ENCODE peak calls at places on chromosomes 3 and 15, in seven cellular contexts. One of them, this sample, is unnamed.

GRCh38 chr15:71237456-71238188 is 122.4 kb downstream of the THSD4 start:
- DNase-seq in hippocampal formation: no peak
- DNase-seq in NCI-H1105: peak; percentile 79
- DNase-seq in HFF-Myc: peak; percentile 84
- DNase-seq in cardiac muscle cell: peak; percentile 97
- DNase-seq in stimulated activated CD8-positive, alpha-beta memory T cell treated with anti-CD3 and anti-CD28 coated beads, Interleukin-4, amount 100 ng/mL, for 24 hours: no peak
- DNase-seq in posterior vena cava: no peak
- DNase-seq in this sample: peak; percentile 81

GRCh38 chr3:141399979-141400971 is 32.0 kb downstream of the ZBTB38 start:
- DNase-seq in hippocampal formation: no peak
- DNase-seq in NCI-H1105: no peak
- DNase-seq in HFF-Myc: no peak
- DNase-seq in cardiac muscle cell: no peak
- DNase-seq in stimulated activated CD8-positive, alpha-beta memory T cell treated with anti-CD3 and anti-CD28 coated beads, Interleukin-4, amount 100 ng/mL, for 24 hours: no peak
- DNase-seq in posterior vena cava: no peak
- DNase-seq in this sample: no peak

GRCh38 chr3:20451170-20451569 is 265.2 kb upstream of the SGO1 start:
- DNase-seq in hippocampal formation: no peak
- DNase-seq in NCI-H1105: no peak
- DNase-seq in HFF-Myc: no peak
- DNase-seq in cardiac muscle cell: no peak
- DNase-seq in stimulated activated CD8-positive, alpha-beta memory T cell treated with anti-CD3 and anti-CD28 coated beads, Interleukin-4, amount 100 ng/mL, for 24 hours: no peak
- DNase-seq in posterior vena cava: no peak
- DNase-seq in this sample: no peak

GRCh38 chr3:78919021-78919755 is 848.6 kb downstream of the ROBO1 start:
- DNase-seq in hippocampal formation: no peak
- DNase-seq in NCI-H1105: no peak
- DNase-seq in HFF-Myc: peak; percentile 26
- DNase-seq in cardiac muscle cell: peak; percentile 82
- DNase-seq in stimulated activated CD8-positive, alpha-beta memory T cell treated with anti-CD3 and anti-CD28 coated beads, Interleukin-4, amount 100 ng/mL, for 24 hours: no peak
- DNase-seq in posterior vena cava: no peak
- DNase-seq in this sample: peak; percentile 18

GRCh38 chr3:44862221-44862637 is 517 bp downstream of the TMEM42 start:
- DNase-seq in hippocampal formation: no peak
- DNase-seq in NCI-H1105: no peak
- DNase-seq in HFF-Myc: no peak
- DNase-seq in cardiac muscle cell: peak; percentile 47
- DNase-seq in stimulated activated CD8-positive, alpha-beta memory T cell treated with anti-CD3 and anti-CD28 coated beads, Interleukin-4, amount 100 ng/mL, for 24 hours: no peak
- DNase-seq in posterior vena cava: no peak
- DNase-seq in this sample: no peak

GRCh38 chr3:132284756-132285619 is 32.2 kb upstream of the ACP3 start:
- DNase-seq in hippocampal formation: no peak
- DNase-seq in NCI-H1105: no peak
- DNase-seq in HFF-Myc: no peak
- DNase-seq in cardiac muscle cell: no peak
- DNase-seq in stimulated activated CD8-positive, alpha-beta memory T cell treated with anti-CD3 and anti-CD28 coated beads, Interleukin-4, amount 100 ng/mL, for 24 hours: no peak
- DNase-seq in posterior vena cava: no peak
- DNase-seq in this sample: no peak

GRCh38 chr3:158434412-158435038 is 136.5 kb upstream of the MLF1 start:
- DNase-seq in hippocampal formation: peak; percentile 78
- DNase-seq in NCI-H1105: peak; percentile 70
- DNase-seq in HFF-Myc: peak; percentile 52
- DNase-seq in cardiac muscle cell: peak; percentile 81
- DNase-seq in stimulated activated CD8-positive, alpha-beta memory T cell treated with anti-CD3 and anti-CD28 coated beads, Interleukin-4, amount 100 ng/mL, for 24 hours: peak; percentile 3
- DNase-seq in posterior vena cava: no peak
- DNase-seq in this sample: peak; percentile 58

GRCh38 chr3:117893638-117894037 is 1141.0 kb downstream of the IGSF11 start:
- DNase-seq in hippocampal formation: no peak
- DNase-seq in NCI-H1105: no peak
- DNase-seq in HFF-Myc: no peak
- DNase-seq in cardiac muscle cell: no peak
- DNase-seq in stimulated activated CD8-positive, alpha-beta memory T cell treated with anti-CD3 and anti-CD28 coated beads, Interleukin-4, amount 100 ng/mL, for 24 hours: no peak
- DNase-seq in posterior vena cava: no peak
- DNase-seq in this sample: no peak

GRCh38 chr3:12719984-12720656 is 38.9 kb downstream of the TMEM40 start:
- DNase-seq in hippocampal formation: peak; percentile 66
- DNase-seq in NCI-H1105: peak; percentile 39
- DNase-seq in HFF-Myc: peak; percentile 71
- DNase-seq in cardiac muscle cell: peak; percentile 91
- DNase-seq in stimulated activated CD8-positive, alpha-beta memory T cell treated with anti-CD3 and anti-CD28 coated beads, Interleukin-4, amount 100 ng/mL, for 24 hours: peak; percentile 40
- DNase-seq in posterior vena cava: peak; percentile 89
- DNase-seq in this sample: peak; percentile 57

GRCh38 chr3:152356870-152357276 is 88.1 kb downstream of the MBNL1 start:
- DNase-seq in hippocampal formation: no peak
- DNase-seq in NCI-H1105: no peak
- DNase-seq in HFF-Myc: no peak
- DNase-seq in cardiac muscle cell: no peak
- DNase-seq in stimulated activated CD8-positive, alpha-beta memory T cell treated with anti-CD3 and anti-CD28 coated beads, Interleukin-4, amount 100 ng/mL, for 24 hours: no peak
- DNase-seq in posterior vena cava: no peak
- DNase-seq in this sample: no peak

GRCh38 chr3:188584958-188585689 is 431.2 kb downstream of the LPP start:
- DNase-seq in hippocampal formation: peak; percentile 28
- DNase-seq in NCI-H1105: no peak
- DNase-seq in HFF-Myc: no peak
- DNase-seq in cardiac muscle cell: peak; percentile 27
- DNase-seq in stimulated activated CD8-positive, alpha-beta memory T cell treated with anti-CD3 and anti-CD28 coated beads, Interleukin-4, amount 100 ng/mL, for 24 hours: no peak
- DNase-seq in posterior vena cava: no peak
- DNase-seq in this sample: no peak

GRCh38 chr3:56282341-56282740 is 185.9 kb downstream of the ERC2 start:
- DNase-seq in hippocampal formation: no peak
- DNase-seq in NCI-H1105: no peak
- DNase-seq in HFF-Myc: no peak
- DNase-seq in cardiac muscle cell: peak; percentile 64
- DNase-seq in stimulated activated CD8-positive, alpha-beta memory T cell treated with anti-CD3 and anti-CD28 coated beads, Interleukin-4, amount 100 ng/mL, for 24 hours: no peak
- DNase-seq in posterior vena cava: no peak
- DNase-seq in this sample: no peak

GRCh38 chr3:162122405-162122804 is 625.8 kb downstream of the OTOL1 start:
- DNase-seq in hippocampal formation: no peak
- DNase-seq in NCI-H1105: no peak
- DNase-seq in HFF-Myc: no peak
- DNase-seq in cardiac muscle cell: peak; percentile 61
- DNase-seq in stimulated activated CD8-positive, alpha-beta memory T cell treated with anti-CD3 and anti-CD28 coated beads, Interleukin-4, amount 100 ng/mL, for 24 hours: no peak
- DNase-seq in posterior vena cava: no peak
- DNase-seq in this sample: no peak

GRCh38 chr3:157920804-157921203 is 185.4 kb downstream of the SHOX2 start:
- DNase-seq in hippocampal formation: no peak
- DNase-seq in NCI-H1105: peak; percentile 99
- DNase-seq in HFF-Myc: no peak
- DNase-seq in cardiac muscle cell: no peak
- DNase-seq in stimulated activated CD8-positive, alpha-beta memory T cell treated with anti-CD3 and anti-CD28 coated beads, Interleukin-4, amount 100 ng/mL, for 24 hours: no peak
- DNase-seq in posterior vena cava: no peak
- DNase-seq in this sample: no peak

GRCh38 chr3:196707566-196707965 is 4.5 kb downstream of the CEP19 start:
- DNase-seq in hippocampal formation: no peak
- DNase-seq in NCI-H1105: no peak
- DNase-seq in HFF-Myc: no peak
- DNase-seq in cardiac muscle cell: no peak
- DNase-seq in stimulated activated CD8-positive, alpha-beta memory T cell treated with anti-CD3 and anti-CD28 coated beads, Interleukin-4, amount 100 ng/mL, for 24 hours: no peak
- DNase-seq in posterior vena cava: no peak
- DNase-seq in this sample: no peak

GRCh38 chr15:73049564-73050215 is 2.6 kb upstream of the NEO1 start:
- DNase-seq in hippocampal formation: no peak
- DNase-seq in NCI-H1105: no peak
- DNase-seq in HFF-Myc: no peak
- DNase-seq in cardiac muscle cell: no peak
- DNase-seq in stimulated activated CD8-positive, alpha-beta memory T cell treated with anti-CD3 and anti-CD28 coated beads, Interleukin-4, amount 100 ng/mL, for 24 hours: no peak
- DNase-seq in posterior vena cava: no peak
- DNase-seq in this sample: no peak

GRCh38 chr3:11350374-11350773 is 78.2 kb downstream of the ATG7 start:
- DNase-seq in hippocampal formation: no peak
- DNase-seq in NCI-H1105: no peak
- DNase-seq in HFF-Myc: no peak
- DNase-seq in cardiac muscle cell: no peak
- DNase-seq in stimulated activated CD8-positive, alpha-beta memory T cell treated with anti-CD3 and anti-CD28 coated beads, Interleukin-4, amount 100 ng/mL, for 24 hours: no peak
- DNase-seq in posterior vena cava: no peak
- DNase-seq in this sample: no peak

GRCh38 chr15:52010633-52011595 is 8.1 kb upstream of the MAPK6 start:
- DNase-seq in hippocampal formation: no peak
- DNase-seq in NCI-H1105: no peak
- DNase-seq in HFF-Myc: no peak
- DNase-seq in cardiac muscle cell: peak; percentile 82
- DNase-seq in stimulated activated CD8-positive, alpha-beta memory T cell treated with anti-CD3 and anti-CD28 coated beads, Interleukin-4, amount 100 ng/mL, for 24 hours: peak; percentile 24
- DNase-seq in posterior vena cava: no peak
- DNase-seq in this sample: no peak

GRCh38 chr3:131960324-131960723 is 74.5 kb downstream of the CPNE4 start:
- DNase-seq in hippocampal formation: no peak
- DNase-seq in NCI-H1105: no peak
- DNase-seq in HFF-Myc: no peak
- DNase-seq in cardiac muscle cell: peak; percentile 72
- DNase-seq in stimulated activated CD8-positive, alpha-beta memory T cell treated with anti-CD3 and anti-CD28 coated beads, Interleukin-4, amount 100 ng/mL, for 24 hours: no peak
- DNase-seq in posterior vena cava: no peak
- DNase-seq in this sample: no peak

GRCh38 chr3:59877679-59878427 is 828.0 kb upstream of the CFAP20DC start:
- DNase-seq in hippocampal formation: no peak
- DNase-seq in NCI-H1105: no peak
- DNase-seq in HFF-Myc: no peak
- DNase-seq in cardiac muscle cell: no peak
- DNase-seq in stimulated activated CD8-positive, alpha-beta memory T cell treated with anti-CD3 and anti-CD28 coated beads, Interleukin-4, amount 100 ng/mL, for 24 hours: no peak
- DNase-seq in posterior vena cava: no peak
- DNase-seq in this sample: no peak

GRCh38 chr3:134487406-134487805 is 1.5 kb downstream of the CEP63 start:
- DNase-seq in hippocampal formation: no peak
- DNase-seq in NCI-H1105: no peak
- DNase-seq in HFF-Myc: no peak
- DNase-seq in cardiac muscle cell: no peak
- DNase-seq in stimulated activated CD8-positive, alpha-beta memory T cell treated with anti-CD3 and anti-CD28 coated beads, Interleukin-4, amount 100 ng/mL, for 24 hours: no peak
- DNase-seq in posterior vena cava: no peak
- DNase-seq in this sample: no peak

GRCh38 chr3:45917146-45917885 is 25.9 kb upstream of the CXCR6 start:
- DNase-seq in hippocampal formation: no peak
- DNase-seq in NCI-H1105: no peak
- DNase-seq in HFF-Myc: no peak
- DNase-seq in cardiac muscle cell: no peak
- DNase-seq in stimulated activated CD8-positive, alpha-beta memory T cell treated with anti-CD3 and anti-CD28 coated beads, Interleukin-4, amount 100 ng/mL, for 24 hours: no peak
- DNase-seq in posterior vena cava: no peak
- DNase-seq in this sample: no peak

GRCh38 chr3:79947469-79947868 is 179.7 kb upstream of the ROBO1 start:
- DNase-seq in hippocampal formation: no peak
- DNase-seq in NCI-H1105: no peak
- DNase-seq in HFF-Myc: no peak
- DNase-seq in cardiac muscle cell: no peak
- DNase-seq in stimulated activated CD8-positive, alpha-beta memory T cell treated with anti-CD3 and anti-CD28 coated beads, Interleukin-4, amount 100 ng/mL, for 24 hours: no peak
- DNase-seq in posterior vena cava: no peak
- DNase-seq in this sample: no peak

GRCh38 chr3:13501958-13502790 is 22.1 kb downstream of the HDAC11 start:
- DNase-seq in hippocampal formation: no peak
- DNase-seq in NCI-H1105: no peak
- DNase-seq in HFF-Myc: no peak
- DNase-seq in cardiac muscle cell: no peak
- DNase-seq in stimulated activated CD8-positive, alpha-beta memory T cell treated with anti-CD3 and anti-CD28 coated beads, Interleukin-4, amount 100 ng/mL, for 24 hours: no peak
- DNase-seq in posterior vena cava: peak; percentile 60
- DNase-seq in this sample: no peak

GRCh38 chr3:36876181-36876936 is 68.5 kb downstream of the TRANK1 start:
- DNase-seq in hippocampal formation: no peak
- DNase-seq in NCI-H1105: no peak
- DNase-seq in HFF-Myc: no peak
- DNase-seq in cardiac muscle cell: no peak
- DNase-seq in stimulated activated CD8-positive, alpha-beta memory T cell treated with anti-CD3 and anti-CD28 coated beads, Interleukin-4, amount 100 ng/mL, for 24 hours: no peak
- DNase-seq in posterior vena cava: no peak
- DNase-seq in this sample: no peak

GRCh38 chr3:61154788-61155187 is 96.5 kb downstream of the FHIT start:
- DNase-seq in hippocampal formation: no peak
- DNase-seq in NCI-H1105: no peak
- DNase-seq in HFF-Myc: no peak
- DNase-seq in cardiac muscle cell: no peak
- DNase-seq in stimulated activated CD8-positive, alpha-beta memory T cell treated with anti-CD3 and anti-CD28 coated beads, Interleukin-4, amount 100 ng/mL, for 24 hours: no peak
- DNase-seq in posterior vena cava: no peak
- DNase-seq in this sample: no peak

GRCh38 chr15:95626501-95627361 is 703.8 kb upstream of the NR2F2 start:
- DNase-seq in hippocampal formation: no peak
- DNase-seq in NCI-H1105: no peak
- DNase-seq in HFF-Myc: peak; percentile 11
- DNase-seq in cardiac muscle cell: no peak
- DNase-seq in stimulated activated CD8-positive, alpha-beta memory T cell treated with anti-CD3 and anti-CD28 coated beads, Interleukin-4, amount 100 ng/mL, for 24 hours: no peak
- DNase-seq in posterior vena cava: no peak
- DNase-seq in this sample: no peak

GRCh38 chr3:197590313-197590962 is 34.7 kb upstream of the BDH1 start:
- DNase-seq in hippocampal formation: no peak
- DNase-seq in NCI-H1105: no peak
- DNase-seq in HFF-Myc: no peak
- DNase-seq in cardiac muscle cell: no peak
- DNase-seq in stimulated activated CD8-positive, alpha-beta memory T cell treated with anti-CD3 and anti-CD28 coated beads, Interleukin-4, amount 100 ng/mL, for 24 hours: no peak
- DNase-seq in posterior vena cava: no peak
- DNase-seq in this sample: no peak

GRCh38 chr3:123405021-123405420 is 43.9 kb downstream of the ADCY5 start:
- DNase-seq in hippocampal formation: no peak
- DNase-seq in NCI-H1105: no peak
- DNase-seq in HFF-Myc: no peak
- DNase-seq in cardiac muscle cell: no peak
- DNase-seq in stimulated activated CD8-positive, alpha-beta memory T cell treated with anti-CD3 and anti-CD28 coated beads, Interleukin-4, amount 100 ng/mL, for 24 hours: no peak
- DNase-seq in posterior vena cava: peak; percentile 35
- DNase-seq in this sample: no peak

This sample was measured in NCI-H460.